ENCODE peak calls at places on chromosomes 7 and 10, in eight cellular contexts. Q is fibroblast of pulmonary artery; D is heart right ventricle; L is Calu3; K is bronchial epithelial cell; C is coronary artery; A is ovary; G is CD4-positive, alpha-beta T cell. T is an unnamed sample.

GRCh38 chr10:51109821-51110533 is 35.7 kb downstream of the PRKG1 start:
- DNase-seq in Q (peak; percentile 52), D (no peak), L (no peak), K (peak; percentile 91), C (no peak), A (no peak), G (no peak), T (peak; percentile 12)

GRCh38 chr10:97814996-97815395 is 34.6 kb upstream of the GOLGA7B start:
- DNase-seq in Q (no peak), D (no peak), L (no peak), K (no peak), C (no peak), A (no peak), G (no peak), T (no peak)

GRCh38 chr7:101608772-101609713 is 20.1 kb downstream of the MYL10 start:
- DNase-seq in Q (no peak), D (no peak), L (peak; percentile 77), K (peak; percentile 73), C (no peak), A (no peak), G (no peak), T (no peak)

GRCh38 chr7:53638517-53638916 is 603.1 kb downstream of the POM121L12 start:
- DNase-seq in Q (no peak), D (no peak), L (no peak), K (no peak), C (no peak), A (no peak), G (no peak), T (no peak)

GRCh38 chr10:4812041-4812440 is 14.0 kb upstream of the AKR1E2 start:
- DNase-seq in Q (no peak), D (no peak), L (no peak), K (no peak), C (no peak), A (no peak), G (no peak), T (no peak)

GRCh38 chr7:94313926-94314325 is 80.8 kb upstream of the COL1A2 start:
- DNase-seq in Q (peak; percentile 74), D (no peak), L (no peak), K (no peak), C (no peak), A (no peak), G (no peak), T (no peak)

GRCh38 chr10:4344544-4344994 is 481.4 kb upstream of the AKR1E2 start:
- DNase-seq in Q (peak; percentile 98), D (peak; percentile 39), L (peak; percentile 51), K (peak; percentile 99), C (peak; percentile 95), A (peak; percentile 20), G (no peak), T (peak; percentile 98)

GRCh38 chr10:119483839-119484238 is 58.7 kb downstream of the RGS10 start:
- DNase-seq in Q (no peak), D (no peak), L (no peak), K (no peak), C (no peak), A (no peak), G (no peak), T (no peak)

GRCh38 chr10:126527645-126528319 is 139.5 kb upstream of the ADAM12 start:
- DNase-seq in Q (no peak), D (no peak), L (no peak), K (no peak), C (no peak), A (no peak), G (no peak), T (no peak)

GRCh38 chr10:132487241-132488135 is 50.1 kb upstream of the INPP5A start:
- DNase-seq in Q (no peak), D (no peak), L (no peak), K (no peak), C (no peak), A (no peak), G (no peak), T (no peak)

GRCh38 chr7:37433166-37433565 is 15.5 kb downstream of the ELMO1 start:
- DNase-seq in Q (no peak), D (no peak), L (no peak), K (no peak), C (no peak), A (no peak), G (no peak), T (no peak)

GRCh38 chr7:47670738-47671137 is 88.8 kb upstream of the TNS3 start:
- DNase-seq in Q (no peak), D (no peak), L (no peak), K (no peak), C (no peak), A (no peak), G (no peak), T (no peak)

GRCh38 chr7:70372768-70373241 is 759.1 kb upstream of the GALNT17 start:
- DNase-seq in Q (no peak), D (no peak), L (no peak), K (no peak), C (no peak), A (no peak), G (no peak), T (no peak)

GRCh38 chr7:151736403-151736909 is 140.5 kb downstream of the PRKAG2 start:
- DNase-seq in Q (peak; percentile 95), D (peak; percentile 58), L (peak; percentile 72), K (peak; percentile 56), C (peak; percentile 90), A (peak; percentile 76), G (no peak), T (peak; percentile 93)

GRCh38 chr7:156675721-156676120 is 35.1 kb downstream of the RNF32 start:
- DNase-seq in Q (no peak), D (no peak), L (no peak), K (no peak), C (no peak), A (no peak), G (no peak), T (no peak)

GRCh38 chr7:64870656-64871055 is 32.4 kb upstream of the ZNF273 start:
- DNase-seq in Q (no peak), D (no peak), L (no peak), K (no peak), C (no peak), A (no peak), G (no peak), T (no peak)
- TF ChIP-seq CTCF in Q (no peak), D (no peak), L (no peak), K (no peak), C (no peak), A (no peak), G (no peak), T (no peak)

DNA sequence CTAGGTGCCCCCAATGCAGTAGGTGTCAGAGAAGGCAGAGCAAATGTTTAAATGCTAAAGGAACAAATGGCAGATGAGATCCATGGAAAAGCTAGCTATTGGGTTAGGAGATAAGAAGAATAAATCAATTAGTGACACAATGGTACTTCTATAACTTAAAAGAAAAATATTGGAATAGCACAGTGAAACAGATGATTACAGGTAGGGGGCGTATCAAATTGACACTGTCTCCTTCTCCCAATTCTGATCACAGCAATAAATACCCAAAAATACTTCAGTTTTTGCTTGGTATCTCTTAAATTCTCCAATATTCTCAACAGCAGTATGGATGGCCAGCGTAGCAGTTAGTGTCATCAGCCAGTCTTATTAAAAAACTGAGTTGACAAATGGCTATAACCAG is 5.2 kb downstream of the FRA10AC1 start:
- DNase-seq in Q (no peak), D (no peak), L (no peak), K (no peak), C (no peak), A (no peak), G (no peak), T (no peak)
- TF ChIP-seq CTCF in Q (peak; percentile 4), D (no peak), L (no peak), K (no peak), C (no peak), A (no peak), G (no peak), T (no peak)

GRCh38 chr10:20768849-20769248 is 128.3 kb downstream of the NEBL start:
- DNase-seq in Q (peak; percentile 33), D (no peak), L (no peak), K (peak; percentile 23), C (no peak), A (no peak), G (no peak), T (no peak)
- TF ChIP-seq CTCF in Q (no peak), D (peak; percentile 73), L (no peak), K (no peak), C (peak; percentile 37), A (no peak), G (no peak), T (peak; percentile 20)

GRCh38 chr10:46539596-46540411 is 16.7 kb downstream of the GPRIN2 start:
- DNase-seq in Q (peak; percentile 57), D (no peak), L (peak; percentile 73), K (no peak), C (no peak), A (no peak), G (no peak), T (no peak)

GRCh38 chr10:46542567-46543323 is 13.7 kb downstream of the GPRIN2 start:
- DNase-seq in Q (no peak), D (no peak), L (peak; percentile 14), K (no peak), C (no peak), A (peak; percentile 6), G (no peak), T (no peak)

GRCh38 chr10:46540412-46541016 is 15.9 kb downstream of the GPRIN2 start:
- DNase-seq in Q (no peak), D (no peak), L (no peak), K (no peak), C (no peak), A (no peak), G (no peak), T (no peak)

GRCh38 chr10:46541735-46542566 is 14.5 kb downstream of the GPRIN2 start:
- DNase-seq in Q (no peak), D (no peak), L (peak; percentile 6), K (no peak), C (no peak), A (peak; percentile 4), G (no peak), T (no peak)

DNA sequence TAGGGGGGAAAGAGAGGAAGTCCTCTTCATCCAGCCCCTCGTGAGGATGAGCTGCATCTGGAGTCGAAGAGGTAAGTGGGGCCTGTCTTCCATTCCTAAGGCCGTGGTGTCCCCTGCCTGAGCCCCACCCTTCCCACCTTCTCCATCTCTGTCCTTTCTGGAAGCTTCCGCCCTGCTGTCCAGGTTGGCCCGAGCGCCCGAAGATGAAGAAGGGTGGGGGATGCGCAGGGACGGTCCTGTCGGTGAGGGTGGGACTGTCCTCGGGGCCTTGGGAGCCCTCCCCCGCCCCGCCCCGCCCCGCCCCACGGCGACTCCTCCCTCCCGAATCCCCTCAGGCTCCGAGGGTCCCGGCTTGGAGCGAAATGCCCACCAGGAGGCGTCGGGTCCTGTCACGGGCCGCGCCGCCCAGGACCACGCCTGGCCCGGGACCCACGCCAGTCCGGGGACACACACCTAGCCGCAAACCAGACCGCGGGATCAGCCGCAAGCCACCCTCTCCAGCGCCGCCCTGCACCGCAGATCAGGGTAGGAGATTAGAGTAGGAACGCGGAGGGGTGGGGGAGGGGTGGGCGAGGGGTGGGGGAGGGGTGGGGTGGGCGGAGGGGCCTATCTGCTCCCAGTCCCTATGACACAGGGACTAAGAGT is 15.3 kb downstream of the GPRIN2 start:
- DNase-seq in Q (no peak), D (no peak), L (peak; percentile 55), K (no peak), C (no peak), A (no peak), G (no peak), T (no peak)
- TF ChIP-seq CTCF in Q (peak; percentile 11), D (peak; percentile 46), L (peak; percentile 61), K (no peak), C (no peak), A (no peak), G (no peak), T (peak; percentile 4)